ENCODE peak calls at places on chromosome X, in six cellular contexts. D is breast epithelium, T is anterior cingulate cortex, M is NCI-H146, B is Right ventricle myocardium superior, Z is fibroblast of mammary gland. G is an unnamed sample.

GRCh38 chrX:134484039-134484438 is 24.1 kb downstream of the HPRT1 start:
- DNase-seq in D (no peak), T (no peak), M (no peak), B (no peak), Z (peak; percentile 73), G (peak; percentile 33)

GRCh38 chrX:2413969-2414368 is 86.8 kb downstream of the DHRSX start:
- DNase-seq in D (no peak), T (no peak), M (no peak), B (no peak), Z (no peak), G (no peak)

GRCh38 chrX:31679861-31680260 is 608.0 kb upstream of the FTHL17 start:
- DNase-seq in D (no peak), T (no peak), M (no peak), B (no peak), Z (no peak), G (no peak)

GRCh38 chrX:2351999-2352995 is 148.5 kb downstream of the DHRSX start:
- DNase-seq in D (no peak), T (no peak), M (no peak), B (no peak), Z (peak; percentile 98), G (peak; percentile 99)

GRCh38 chrX:110418220-110418856 is 59.7 kb downstream of the RTL9 start:
- DNase-seq in D (no peak), T (peak; percentile 7), M (peak; percentile 26), B (no peak), Z (peak; percentile 81), G (peak; percentile 76)

GRCh38 chrX:18683027-18683426 is 11.1 kb upstream of the RS1 start:
- DNase-seq in D (no peak), T (no peak), M (no peak), B (no peak), Z (no peak), G (no peak)

GRCh38 chrX:103309860-103310591 is 764 bp downstream of the BEX2 start:
- DNase-seq in D (no peak), T (no peak), M (peak; percentile 19), B (no peak), Z (no peak), G (no peak)

GRCh38 chrX:43882294-43882681 is at the start of gene MAOB:
- DNase-seq in D (no peak), T (peak; percentile 12), M (no peak), B (peak; percentile 66), Z (peak; percentile 2), G (no peak)

GRCh38 chrX:9312922-9313867 is 151.7 kb upstream of the TBL1X start:
- DNase-seq in D (no peak), T (no peak), M (peak; percentile 32), B (peak; percentile 51), Z (no peak), G (no peak)

GRCh38 chrX:47573334-47574095 is 8.7 kb upstream of the TIMP1 start:
- DNase-seq in D (no peak), T (no peak), M (no peak), B (no peak), Z (peak; percentile 79), G (peak; percentile 10)

GRCh38 chrX:16240231-16240905 is 73.1 kb downstream of the MAGEB17 start:
- DNase-seq in D (no peak), T (no peak), M (no peak), B (no peak), Z (no peak), G (no peak)

GRCh38 chrX:40273356-40274050 is 175.7 kb upstream of the BCOR start:
- DNase-seq in D (no peak), T (peak; percentile 4), M (peak; percentile 41), B (peak; percentile 55), Z (no peak), G (no peak)

GRCh38 chrX:39470588-39471155 is 627.1 kb downstream of the BCOR start:
- DNase-seq in D (no peak), T (peak; percentile 32), M (no peak), B (no peak), Z (peak; percentile 47), G (no peak)

GRCh38 chrX:13681595-13681994 is 7.3 kb upstream of the RAB9A start:
- DNase-seq in D (no peak), T (no peak), M (no peak), B (no peak), Z (no peak), G (no peak)

GRCh38 chrX:38220024-38220935 is at the start of gene SRPX:
- DNase-seq in D (no peak), T (peak; percentile 3), M (peak; percentile 22), B (peak; percentile 61), Z (peak; percentile 75), G (peak; percentile 57)

GRCh38 chrX:138853936-138854335 is 142.4 kb upstream of the FGF13 start:
- DNase-seq in D (no peak), T (no peak), M (no peak), B (no peak), Z (no peak), G (no peak)

GRCh38 chrX:44039556-44039955 is 66.4 kb upstream of the NDP start:
- DNase-seq in D (no peak), T (no peak), M (no peak), B (no peak), Z (no peak), G (no peak)

GRCh38 chrX:153766871-153767673 is 3.0 kb downstream of the PLXNB3 start:
- DNase-seq in D (no peak), T (no peak), M (no peak), B (peak; percentile 26), Z (no peak), G (no peak)

GRCh38 chrX:39941332-39941920 is 156.3 kb downstream of the BCOR start:
- DNase-seq in D (no peak), T (no peak), M (no peak), B (no peak), Z (no peak), G (no peak)

GRCh38 chrX:1466232-1466661 is 13.5 kb upstream of the ASMTL start:
- DNase-seq in D (no peak), T (no peak), M (no peak), B (peak; percentile 18), Z (no peak), G (no peak)

GRCh38 chrX:22664826-22665225 is 334.9 kb upstream of the DDX53 start:
- DNase-seq in D (no peak), T (no peak), M (no peak), B (no peak), Z (no peak), G (no peak)

GRCh38 chrX:17484592-17484991 is 109.6 kb downstream of the NHS start:
- DNase-seq in D (no peak), T (no peak), M (no peak), B (no peak), Z (no peak), G (no peak)

GRCh38 chrX:1265061-1265460 is 3.6 kb upstream of the CSF2RA start:
- DNase-seq in D (no peak), T (no peak), M (no peak), B (no peak), Z (no peak), G (no peak)

GRCh38 chrX:129808829-129809745 is 29.3 kb downstream of the SASH3 start:
- DNase-seq in D (no peak), T (no peak), M (no peak), B (no peak), Z (peak; percentile 50), G (peak; percentile 29)

GRCh38 chrX:39808471-39808917 is 289.3 kb downstream of the BCOR start:
- DNase-seq in D (no peak), T (no peak), M (no peak), B (no peak), Z (peak; percentile 70), G (peak; percentile 65)

GRCh38 chrX:9416562-9417319 is 48.1 kb upstream of the TBL1X start:
- DNase-seq in D (no peak), T (no peak), M (no peak), B (no peak), Z (peak; percentile 65), G (no peak)

GRCh38 chrX:57918750-57919436 is 8.6 kb upstream of the ZXDA start:
- DNase-seq in D (no peak), T (no peak), M (peak; percentile 51), B (peak; percentile 43), Z (peak; percentile 51), G (peak; percentile 26)

GRCh38 chrX:16786791-16787735 is 797 bp downstream of the TXLNG start:
- DNase-seq in D (no peak), T (no peak), M (peak; percentile 71), B (no peak), Z (peak; percentile 50), G (peak; percentile 29)

GRCh38 chrX:110992611-110993010 is 103.4 kb upstream of the PAK3 start:
- DNase-seq in D (no peak), T (no peak), M (peak; percentile 3), B (no peak), Z (peak; percentile 21), G (no peak)

GRCh38 chrX:23792861-23793553 is 10.0 kb downstream of the SAT1 start:
- DNase-seq in D (no peak), T (no peak), M (peak; percentile 81), B (no peak), Z (peak; percentile 33), G (no peak)

GRCh38 chrX:44035576-44035975 is 62.4 kb upstream of the NDP start:
- DNase-seq in D (no peak), T (no peak), M (no peak), B (no peak), Z (peak; percentile 45), G (no peak)

GRCh38 chrX:65997978-65998717 is 41.7 kb downstream of the VSIG4 start:
- DNase-seq in D (no peak), T (no peak), M (no peak), B (no peak), Z (no peak), G (no peak)

GRCh38 chrX:310621-311155 is 7.9 kb downstream of the GTPBP6 start:
- DNase-seq in D (peak; percentile 34), T (no peak), M (no peak), B (peak; percentile 20), Z (no peak), G (no peak)

GRCh38 chrX:150683536-150684146 is 9.6 kb upstream of the MTMR1 start:
- DNase-seq in D (no peak), T (no peak), M (peak; percentile 52), B (no peak), Z (peak; percentile 51), G (peak; percentile 18)

GRCh38 chrX:124605518-124605917 is 259.2 kb downstream of the SH2D1A start:
- DNase-seq in D (no peak), T (no peak), M (no peak), B (no peak), Z (no peak), G (no peak)

GRCh38 chrX:133417364-133417763 is 2.1 kb upstream of the GPC4 start:
- DNase-seq in D (no peak), T (no peak), M (no peak), B (no peak), Z (no peak), G (no peak)